ENCODE peak calls at places on chromosomes 16 and 17, in six cellular contexts. P is transverse colon, U is tibial artery, O is hepatocyte, V is IMR-90, X is heart left ventricle. G is an unnamed sample.

GRCh38 chr17:4903051-4903818 is at the start of gene CHRNE:
- DNase-seq in V (peak; percentile 79), O (peak; percentile 92), U (no peak), X (peak; percentile 76), P (peak; percentile 90), G (no peak)

GRCh38 chr16:70250748-70251650 is 741 bp downstream of the EXOSC6 start:
- DNase-seq in O (peak; percentile 72), V (peak; percentile 35), U (no peak), P (peak; percentile 51), X (peak; percentile 22), G (peak; percentile 81)

GRCh38 chr16:59164461-59164860 is 430.3 kb upstream of the GOT2 start:
- DNase-seq in V (no peak), O (peak; percentile 29), P (no peak), U (no peak), X (no peak), G (no peak)

GRCh38 chr17:30236807-30237206 is 1.3 kb upstream of the SLC6A4 start:
- DNase-seq in O (peak; percentile 68), U (no peak), V (no peak), X (peak; percentile 32), P (peak; percentile 66), G (peak; percentile 85)

GRCh38 chr17:53141731-53142130 is 681.0 kb upstream of the KIF2B start:
- DNase-seq in P (no peak), V (no peak), X (no peak), U (no peak), O (no peak), G (no peak)

GRCh38 chr17:5019475-5019956 is 15.7 kb downstream of the SLC52A1 start:
- DNase-seq in U (no peak), P (no peak), O (no peak), X (no peak), V (peak; percentile 12), G (no peak)

GRCh38 chr17:39738568-39738901 is 797 bp downstream of the GRB7 start:
- DNase-seq in X (no peak), V (no peak), P (peak; percentile 76), U (no peak), O (peak; percentile 69), G (no peak)

GRCh38 chr17:77428020-77428781 is 287.4 kb downstream of the SEC14L1 start:
- DNase-seq in O (no peak), X (no peak), U (no peak), V (no peak), P (peak; percentile 35), G (no peak)

GRCh38 chr16:88948781-88949490 is 28.1 kb downstream of the CBFA2T3 start:
- DNase-seq in O (no peak), U (no peak), X (no peak), P (no peak), V (no peak), G (peak; percentile 14)

GRCh38 chr17:2372180-2372579 is 28.7 kb downstream of the MNT start:
- DNase-seq in X (no peak), P (no peak), U (no peak), O (no peak), V (no peak), G (peak; percentile 46)

GRCh38 chr17:51298508-51299371 is 38.4 kb downstream of the UTP18 start:
- DNase-seq in X (no peak), O (peak; percentile 65), P (no peak), V (peak; percentile 54), U (no peak), G (no peak)

GRCh38 chr17:8072727-8073461 is 14.6 kb downstream of the ALOX12B start:
- DNase-seq in U (no peak), X (no peak), V (no peak), P (no peak), O (peak; percentile 44), G (peak; percentile 55)

GRCh38 chr16:89478576-89479221 is 11.7 kb downstream of the ANKRD11 start:
- DNase-seq in X (no peak), P (no peak), U (no peak), V (peak; percentile 52), O (no peak), G (no peak)

GRCh38 chr17:9367186-9367585 is 208.4 kb downstream of the STX8 start:
- DNase-seq in U (no peak), O (no peak), V (no peak), X (peak; percentile 49), P (no peak), G (no peak)

GRCh38 chr17:14901376-14901775 is 363.8 kb downstream of the PMP22 start:
- DNase-seq in P (no peak), V (no peak), U (no peak), X (no peak), O (no peak), G (no peak)

GRCh38 chr17:82949361-82949760 is 109.5 kb upstream of the ZNF750 start:
- DNase-seq in O (no peak), U (peak; percentile 44), X (no peak), V (no peak), P (no peak), G (no peak)

GRCh38 chr17:38341035-38341721 is 2.6 kb downstream of the GPR179 start:
- DNase-seq in U (no peak), O (peak; percentile 42), P (peak; percentile 43), V (no peak), X (peak; percentile 44), G (no peak)

GRCh38 chr16:86072328-86073102 is 173.6 kb downstream of the IRF8 start:
- DNase-seq in U (no peak), X (peak; percentile 70), P (peak; percentile 69), O (peak; percentile 81), V (peak; percentile 86), G (peak; percentile 86)
- H3K27me3 ChIP-seq in U (no peaks in the 10 kb centered on the region), X (peaks cover 58% of the 10 kb centered on the region), P (no peaks in the 10 kb centered on the region), O (no peaks in the 10 kb centered on the region), V (no peaks in the 10 kb centered on the region), G (no peaks in the 10 kb centered on the region)

GRCh38 chr16:87634411-87634810 is 32.1 kb downstream of the JPH3 start:
- DNase-seq in U (no peak), O (no peak), P (no peak), X (no peak), V (no peak), G (no peak)
- H3K27me3 ChIP-seq in U (no peaks in the 10 kb centered on the region), O (peaks cover 4% of the 10 kb centered on the region), P (peaks cover 44% of the 10 kb centered on the region), X (peaks cover 22% of the 10 kb centered on the region), V (peaks cover 33% of the 10 kb centered on the region), G (no peaks in the 10 kb centered on the region)

DNA sequence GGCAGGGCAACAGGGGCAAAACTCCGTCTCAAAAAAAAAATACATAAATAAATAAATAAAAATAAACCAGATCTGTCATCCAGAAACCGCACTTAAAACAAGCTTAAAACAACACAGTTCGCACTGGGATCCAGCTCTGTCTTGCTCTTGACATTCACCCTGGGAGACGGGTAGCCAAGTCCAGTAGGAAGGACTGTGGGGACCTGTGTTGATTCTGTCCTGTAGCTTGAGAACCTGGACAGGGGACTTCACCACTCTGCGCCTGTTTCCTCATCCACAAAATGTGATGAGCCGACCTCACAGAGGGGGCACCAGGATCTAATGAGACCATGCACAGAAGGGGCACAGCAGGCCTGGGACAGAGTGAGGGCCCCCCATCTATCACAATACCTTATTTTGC is 1.5 kb upstream of the RAI1 start:
- DNase-seq in U (no peak), O (no peak), V (no peak), P (no peak), X (no peak), G (no peak)
- H3K27me3 ChIP-seq in U (no peaks in the 10 kb centered on the region), O (no peaks in the 10 kb centered on the region), V (no peaks in the 10 kb centered on the region), P (no peaks in the 10 kb centered on the region), X (no peaks in the 10 kb centered on the region), G (no peaks in the 10 kb centered on the region)

GRCh38 chr16:87409153-87409552 is 17.0 kb downstream of the MAP1LC3B start:
- DNase-seq in U (peak; percentile 50), P (no peak), X (no peak), O (no peak), V (no peak), G (no peak)

GRCh38 chr16:87404764-87405625 is 12.9 kb downstream of the MAP1LC3B start:
- DNase-seq in U (peak; percentile 58), V (no peak), O (no peak), X (no peak), P (no peak), G (no peak)

GRCh38 chr16:87406495-87407088 is 14.5 kb downstream of the MAP1LC3B start:
- DNase-seq in P (no peak), U (peak; percentile 31), X (no peak), V (no peak), O (no peak), G (no peak)

GRCh38 chr16:87409781-87410180 is 17.6 kb downstream of the MAP1LC3B start:
- DNase-seq in V (no peak), O (no peak), X (no peak), U (peak; percentile 39), P (no peak), G (no peak)

GRCh38 chr16:87407511-87408112 is 15.5 kb downstream of the MAP1LC3B start:
- DNase-seq in U (peak; percentile 78), V (no peak), O (no peak), P (peak; percentile 65), X (peak; percentile 37), G (no peak)
- H3K27me3 ChIP-seq in U (no peaks in the 10 kb centered on the region), V (no peaks in the 10 kb centered on the region), O (no peaks in the 10 kb centered on the region), P (no peaks in the 10 kb centered on the region), X (no peaks in the 10 kb centered on the region), G (no peaks in the 10 kb centered on the region)

GRCh38 chr16:84649511-84649861 is 1.2 kb downstream of the KLHL36 start:
- DNase-seq in O (no peak), U (no peak), V (no peak), P (no peak), X (no peak), G (no peak)

GRCh38 chr16:84647830-84648594 is at the start of gene KLHL36:
- DNase-seq in P (peak; percentile 63), V (no peak), O (peak; percentile 79), X (peak; percentile 76), U (peak; percentile 81), G (peak; percentile 91)

GRCh38 chr16:84648595-84649510 is 542 bp downstream of the KLHL36 start:
- DNase-seq in O (peak; percentile 80), X (peak; percentile 56), U (peak; percentile 77), V (no peak), P (peak; percentile 73), G (peak; percentile 59)

GRCh38 chr16:84652565-84652964 is 4.3 kb downstream of the KLHL36 start:
- DNase-seq in U (no peak), P (no peak), O (no peak), V (no peak), X (no peak), G (no peak)

GRCh38 chr16:84650062-84650991 is 2.0 kb downstream of the KLHL36 start:
- DNase-seq in P (no peak), O (peak; percentile 27), V (peak; percentile 86), X (no peak), U (no peak), G (no peak)
- H3K27me3 ChIP-seq in P (no peaks in the 10 kb centered on the region), O (no peaks in the 10 kb centered on the region), V (no peaks in the 10 kb centered on the region), X (no peaks in the 10 kb centered on the region), U (no peaks in the 10 kb centered on the region), G (no peaks in the 10 kb centered on the region)

G was measured in aorta.